ENCODE peak calls at places on chromosome 19, in five cellular contexts. R, F, B, P and G are unnamed samples.

GRCh38 chr19:566403-566802 is 6.0 kb upstream of the BSG start:
- DNase-seq in P (no peak), B (no peak), R (no peak), F (no peak), G (no peak)

GRCh38 chr19:47176627-47177090 is 46.0 kb downstream of the SAE1 start:
- DNase-seq in R (no peak), B (no peak), P (no peak), F (no peak), G (no peak)

GRCh38 chr19:18274303-18274775 is at the start of gene IQCN:
- DNase-seq in B (no peak), F (no peak), P (no peak), R (no peak), G (no peak)

GRCh38 chr19:42505066-42505465 is 23.2 kb downstream of the CEACAM1 start:
- DNase-seq in F (no peak), B (no peak), R (no peak), P (no peak), G (no peak)

GRCh38 chr19:3045885-3046603 is 16.3 kb downstream of the TLE5 start:
- DNase-seq in B (no peak), P (no peak), F (no peak), R (no peak), G (no peak)

GRCh38 chr19:30656520-30657100 is 284.4 kb downstream of the ZNF536 start:
- DNase-seq in R (no peak), F (no peak), B (no peak), P (no peak), G (no peak)

GRCh38 chr19:2376784-2377519 is 16.9 kb downstream of the TMPRSS9 start:
- DNase-seq in F (no peak), B (no peak), R (no peak), P (no peak), G (no peak)

GRCh38 chr19:11381535-11382369 is 2.4 kb downstream of the EPOR start:
- DNase-seq in B (peak), F (peak), P (no peak), R (peak), G (no peak)

GRCh38 chr19:6588508-6589345 is 2.2 kb downstream of the CD70 start:
- DNase-seq in B (no peak), P (no peak), F (no peak), R (no peak), G (no peak)

GRCh38 chr19:35879770-35880317 is 11.5 kb downstream of the APLP1 start:
- DNase-seq in F (peak), B (peak), R (peak), P (peak), G (no peak)

GRCh38 chr19:10418281-10419199 is 1.8 kb upstream of the PDE4A start:
- DNase-seq in F (no peak), P (no peak), R (no peak), B (no peak), G (no peak)

GRCh38 chr19:17370026-17370587 is 7.0 kb downstream of the PLVAP start:
- DNase-seq in P (no peak), B (no peak), F (no peak), R (no peak), G (no peak)

GRCh38 chr19:34230833-34231232 is 23.5 kb upstream of the GARRE1 start:
- DNase-seq in F (no peak), R (no peak), B (no peak), P (no peak), G (no peak)

GRCh38 chr19:45442927-45443461 is 19.3 kb upstream of the ERCC1 start:
- DNase-seq in P (peak), B (no peak), R (no peak), F (peak), G (no peak)

GRCh38 chr19:50328257-50329145 is 676 bp downstream of the KCNC3 start:
- DNase-seq in R (no peak), P (no peak), B (no peak), F (no peak), G (peak)